ENCODE peak calls at places on chromosomes 4 and X, in five cellular contexts. O is MCF 10A, G is GM13977, H is left lung, M is upper lobe of right lung. X is an unnamed sample.
A peak's percentile ranks its signal among the peaks of the same experiment; 100 is the strongest.

GRCh38 chrX:74535211-74535621 is 79.2 kb downstream of the RLIM start:
- DNase-seq in O (peak; percentile 59), G (peak; percentile 51), H (no peak), M (no peak), X (no peak)

GRCh38 chrX:69285401-69285871 is 120.2 kb upstream of the PJA1 start:
- DNase-seq in O (no peak), G (no peak), H (no peak), M (peak; percentile 62), X (no peak)

GRCh38 chr4:926538-926937 is 5.6 kb downstream of the GAK start:
- DNase-seq in O (peak; percentile 27), G (no peak), H (no peak), M (peak; percentile 53), X (no peak)

GRCh38 chrX:109863811-109864210 is 130.8 kb upstream of the ACSL4 start:
- DNase-seq in O (no peak), G (no peak), H (no peak), M (no peak), X (no peak)

GRCh38 chr4:151486166-151486565 is 77.2 kb downstream of the FHIP1A start:
- DNase-seq in O (no peak), G (no peak), H (no peak), M (no peak), X (no peak)

GRCh38 chrX:19760345-19760744 is 127.1 kb downstream of the SH3KBP1 start:
- DNase-seq in O (no peak), G (no peak), H (no peak), M (no peak), X (peak; percentile 25)

GRCh38 chr4:76987153-76987562 is 37.6 kb downstream of the SEPTIN11 start:
- DNase-seq in O (no peak), G (no peak), H (no peak), M (no peak), X (no peak)

GRCh38 chr4:6487466-6487865 is 15.1 kb upstream of the PPP2R2C start:
- DNase-seq in O (no peak), G (no peak), H (no peak), M (no peak), X (no peak)

GRCh38 chr4:28686618-28687017 is 1826.0 kb downstream of the STIM2 start:
- DNase-seq in O (peak; percentile 39), G (peak; percentile 11), H (no peak), M (no peak), X (no peak)

GRCh38 chrX:119942173-119942819 is 1.3 kb downstream of the NKAP start:
- DNase-seq in O (no peak), G (no peak), H (no peak), M (no peak), X (no peak)

GRCh38 chr4:77158487-77158861 is 1.5 kb downstream of the CCNG2 start:
- DNase-seq in O (peak; percentile 47), G (no peak), H (no peak), M (no peak), X (no peak)

GRCh38 chr4:87188063-87188462 is 32.4 kb downstream of the KLHL8 start:
- DNase-seq in O (peak; percentile 18), G (no peak), H (no peak), M (no peak), X (no peak)

GRCh38 chr4:6465985-6466384 is 6.4 kb downstream of the PPP2R2C start:
- DNase-seq in O (no peak), G (no peak), H (no peak), M (no peak), X (peak; percentile 72)

GRCh38 chr4:36338973-36339372 is 57.6 kb downstream of the DTHD1 start:
- DNase-seq in O (no peak), G (no peak), H (no peak), M (no peak), X (no peak)
- TF ChIP-seq CTCF in O (no peak), G (no peak), H (no peak), M (no peak), X (no peak)

GRCh38 chr4:109978704-109979103 is 66.0 kb downstream of the EGF start:
- DNase-seq in O (no peak), G (no peak), H (no peak), M (no peak), X (no peak)
- TF ChIP-seq CTCF in O (no peak), G (no peak), H (no peak), M (no peak), X (peak; percentile 9)

DNA sequence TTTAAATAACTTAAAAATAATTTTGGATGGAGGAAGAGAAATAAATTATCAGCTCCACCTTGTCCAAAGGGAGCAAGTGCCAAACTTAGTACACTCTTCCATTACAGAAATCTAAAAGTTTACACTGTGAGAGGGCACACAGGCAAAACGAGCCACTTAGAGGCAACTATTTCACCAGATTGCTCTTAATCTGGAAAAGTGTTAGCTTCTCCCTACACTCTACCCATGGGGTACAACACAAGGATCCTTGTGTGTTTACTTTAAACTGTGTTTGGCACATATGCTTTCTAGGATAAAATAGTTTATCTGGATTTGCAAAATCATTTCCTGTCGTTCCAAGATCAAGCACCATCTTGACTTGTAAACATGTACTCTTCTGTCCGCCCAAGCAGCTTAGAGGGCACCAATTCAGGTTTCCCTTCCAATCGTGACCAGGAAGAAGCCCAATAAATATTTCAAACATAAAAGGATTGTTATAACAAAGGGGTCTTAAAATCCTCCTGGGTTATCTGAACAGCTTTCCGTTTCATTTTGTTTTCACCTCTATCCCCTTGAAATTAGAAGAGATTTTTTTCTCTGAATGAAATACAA is 29.0 kb upstream of the KDR start:
- DNase-seq in O (no peak), G (no peak), H (no peak), M (no peak), X (no peak)
- TF ChIP-seq CTCF in O (no peak), G (no peak), H (no peak), M (no peak), X (no peak)

DNA sequence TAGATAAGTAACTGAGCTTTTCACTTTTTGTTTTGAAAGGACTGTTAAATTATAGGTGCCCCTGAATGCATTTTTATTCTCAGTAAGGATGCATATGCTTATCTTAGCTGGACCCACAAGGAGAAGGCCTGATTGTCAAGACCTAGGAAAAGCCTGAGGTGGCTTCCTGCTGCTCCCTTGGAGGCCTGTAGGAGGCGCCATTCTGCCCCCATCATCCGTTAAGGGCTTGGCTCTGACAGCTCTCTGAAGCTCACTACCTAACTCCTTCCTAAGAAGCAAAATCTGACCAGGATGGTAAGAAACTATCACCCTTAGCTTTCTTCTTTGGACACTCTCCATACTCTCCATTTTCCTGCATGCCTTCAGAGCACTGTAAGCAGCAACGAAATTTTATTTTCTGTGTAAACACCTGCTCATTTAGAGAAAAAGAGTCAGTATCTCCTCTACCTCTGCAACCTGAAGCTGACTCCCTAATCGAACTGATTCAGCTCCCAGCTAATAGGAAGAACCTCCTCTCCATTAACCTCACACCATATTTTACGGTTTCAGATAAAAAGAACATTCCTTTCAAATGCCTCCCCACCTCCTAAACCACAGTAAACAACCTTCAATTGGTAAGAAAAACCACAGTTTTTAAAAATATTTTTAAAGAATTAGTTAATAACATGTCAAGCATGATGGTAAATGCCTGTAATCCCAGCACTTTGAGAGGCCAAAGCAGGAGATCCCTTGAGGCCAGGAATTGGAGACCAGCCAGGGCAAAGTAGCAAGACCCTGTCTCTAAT is 73.4 kb upstream of the EDNRA start:
- DNase-seq in O (no peak), G (no peak), H (no peak), M (no peak), X (no peak)
- TF ChIP-seq CTCF in O (peak; percentile 38), G (peak; percentile 46), H (no peak), M (peak; percentile 20), X (peak; percentile 58)

DNA sequence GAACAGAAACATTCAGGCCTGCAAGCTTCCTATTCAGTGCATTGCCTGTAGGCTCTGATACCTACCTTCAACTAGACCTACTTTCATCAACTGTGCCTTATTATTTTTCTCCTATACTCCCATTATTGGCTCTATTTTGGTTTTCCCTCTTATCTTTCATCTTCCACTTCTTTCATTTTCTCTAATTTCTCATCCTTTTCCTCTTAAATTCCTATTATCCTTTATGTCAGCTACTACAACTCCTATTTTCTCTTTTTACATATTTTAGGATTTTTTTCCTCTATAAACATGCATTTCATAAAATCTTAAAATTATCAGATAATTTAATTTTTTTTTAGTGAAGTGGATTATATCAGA is 61.6 kb upstream of the PRDM8 start:
- DNase-seq in O (no peak), G (no peak), H (no peak), M (no peak), X (no peak)
- TF ChIP-seq CTCF in O (no peak), G (no peak), H (no peak), M (no peak), X (no peak)